ENCODE peak calls at places on chromosomes 7 and 10, in seven cellular contexts. One of them, this sample, is unnamed. For H3K4me1, the result is how much of the 10 kb centered on the place peaks cover.

GRCh38 chr10:23438547-23439451 is at the start of gene OTUD1:
- DNase-seq in body of pancreas: peak
- DNase-seq in upper lobe of right lung: peak
- DNase-seq in right lobe of liver: peak
- DNase-seq in lung: peak
- DNase-seq in sigmoid colon: peak
- DNase-seq in CD8-positive, alpha-beta memory T cell: peak
- DNase-seq in this sample: peak

GRCh38 chr7:53900856-53901528 is 641.2 kb upstream of the VSTM2A start:
- DNase-seq in sigmoid colon: no peak
- DNase-seq in lung: no peak
- DNase-seq in upper lobe of right lung: no peak
- DNase-seq in CD8-positive, alpha-beta memory T cell: no peak
- DNase-seq in right lobe of liver: no peak
- DNase-seq in body of pancreas: no peak
- DNase-seq in this sample: no peak

GRCh38 chr7:44824894-44825526 is 22.9 kb downstream of the H2AZ2 start:
- DNase-seq in right lobe of liver: no peak
- DNase-seq in sigmoid colon: no peak
- DNase-seq in lung: no peak
- DNase-seq in CD8-positive, alpha-beta memory T cell: no peak
- DNase-seq in body of pancreas: no peak
- DNase-seq in upper lobe of right lung: no peak
- DNase-seq in this sample: no peak

GRCh38 chr7:2821161-2821841 is 22.8 kb downstream of the GNA12 start:
- DNase-seq in right lobe of liver: peak
- DNase-seq in body of pancreas: peak
- DNase-seq in CD8-positive, alpha-beta memory T cell: no peak
- DNase-seq in upper lobe of right lung: no peak
- DNase-seq in lung: no peak
- DNase-seq in sigmoid colon: peak
- DNase-seq in this sample: peak

GRCh38 chr7:122756860-122757259 is 54.1 kb upstream of the RNF148 start:
- DNase-seq in sigmoid colon: no peak
- DNase-seq in right lobe of liver: no peak
- DNase-seq in lung: no peak
- DNase-seq in upper lobe of right lung: no peak
- DNase-seq in body of pancreas: no peak
- DNase-seq in CD8-positive, alpha-beta memory T cell: no peak
- DNase-seq in this sample: no peak

GRCh38 chr7:148368562-148368961 is 222.0 kb upstream of the C7orf33 start:
- DNase-seq in sigmoid colon: no peak
- DNase-seq in CD8-positive, alpha-beta memory T cell: no peak
- DNase-seq in right lobe of liver: no peak
- DNase-seq in upper lobe of right lung: no peak
- DNase-seq in lung: no peak
- DNase-seq in body of pancreas: no peak
- DNase-seq in this sample: no peak

GRCh38 chr7:34430456-34430855 is 227.6 kb upstream of the NPSR1 start:
- DNase-seq in body of pancreas: no peak
- DNase-seq in CD8-positive, alpha-beta memory T cell: no peak
- DNase-seq in right lobe of liver: no peak
- DNase-seq in upper lobe of right lung: no peak
- DNase-seq in sigmoid colon: no peak
- DNase-seq in lung: no peak
- DNase-seq in this sample: no peak

GRCh38 chr7:33039905-33040292 is 22.7 kb downstream of the NT5C3A start:
- DNase-seq in upper lobe of right lung: no peak
- DNase-seq in body of pancreas: no peak
- DNase-seq in CD8-positive, alpha-beta memory T cell: no peak
- DNase-seq in sigmoid colon: no peak
- DNase-seq in lung: no peak
- DNase-seq in right lobe of liver: no peak
- DNase-seq in this sample: no peak

GRCh38 chr7:127769696-127770400 is 117.9 kb downstream of the SND1 start:
- DNase-seq in right lobe of liver: no peak
- DNase-seq in lung: no peak
- DNase-seq in sigmoid colon: no peak
- DNase-seq in upper lobe of right lung: no peak
- DNase-seq in body of pancreas: no peak
- DNase-seq in CD8-positive, alpha-beta memory T cell: no peak
- DNase-seq in this sample: peak

GRCh38 chr7:152383341-152384234 is 52.2 kb downstream of the KMT2C start:
- DNase-seq in lung: no peak
- DNase-seq in right lobe of liver: no peak
- DNase-seq in CD8-positive, alpha-beta memory T cell: no peak
- DNase-seq in upper lobe of right lung: no peak
- DNase-seq in sigmoid colon: no peak
- DNase-seq in body of pancreas: no peak
- DNase-seq in this sample: no peak

GRCh38 chr10:93566435-93567276 is at the start of gene FFAR4:
- DNase-seq in body of pancreas: peak
- DNase-seq in sigmoid colon: peak
- DNase-seq in upper lobe of right lung: peak
- DNase-seq in right lobe of liver: no peak
- DNase-seq in CD8-positive, alpha-beta memory T cell: no peak
- DNase-seq in lung: no peak
- DNase-seq in this sample: no peak

GRCh38 chr7:79789584-79790345 is 336.3 kb upstream of the MAGI2 start:
- DNase-seq in CD8-positive, alpha-beta memory T cell: no peak
- DNase-seq in right lobe of liver: no peak
- DNase-seq in body of pancreas: no peak
- DNase-seq in lung: no peak
- DNase-seq in sigmoid colon: no peak
- DNase-seq in upper lobe of right lung: no peak
- DNase-seq in this sample: no peak

GRCh38 chr7:137755846-137756685 is 90.7 kb downstream of the DGKI start:
- DNase-seq in lung: no peak
- DNase-seq in CD8-positive, alpha-beta memory T cell: no peak
- DNase-seq in right lobe of liver: no peak
- DNase-seq in body of pancreas: no peak
- DNase-seq in sigmoid colon: no peak
- DNase-seq in upper lobe of right lung: no peak
- DNase-seq in this sample: no peak

GRCh38 chr10:70442332-70442988 is 979 bp upstream of the NODAL start:
- DNase-seq in right lobe of liver: no peak
- DNase-seq in body of pancreas: no peak
- DNase-seq in lung: no peak
- DNase-seq in upper lobe of right lung: no peak
- DNase-seq in CD8-positive, alpha-beta memory T cell: no peak
- DNase-seq in sigmoid colon: no peak
- DNase-seq in this sample: no peak

GRCh38 chr10:79226391-79227245 is 120.7 kb upstream of the PPIF start:
- DNase-seq in CD8-positive, alpha-beta memory T cell: no peak
- DNase-seq in right lobe of liver: no peak
- DNase-seq in lung: no peak
- DNase-seq in body of pancreas: no peak
- DNase-seq in upper lobe of right lung: no peak
- DNase-seq in sigmoid colon: no peak
- DNase-seq in this sample: no peak

DNA sequence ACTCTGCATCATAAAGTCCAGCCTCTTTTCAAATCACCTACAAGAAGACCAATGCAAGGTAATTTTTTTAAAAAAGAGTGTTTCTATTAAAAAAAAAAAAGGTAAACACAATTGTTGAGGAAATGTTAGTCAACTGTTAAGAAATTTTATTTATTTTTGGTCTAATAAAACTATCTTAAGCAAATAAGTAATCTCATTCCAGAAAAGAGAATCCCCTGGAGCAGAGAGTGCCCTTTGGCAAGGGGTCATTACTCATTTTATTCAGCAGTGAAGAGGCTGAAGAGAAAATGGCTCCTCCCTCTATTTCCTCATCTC is 63.4 kb upstream of the GSDME start:
- DNase-seq in lung: peak
- DNase-seq in CD8-positive, alpha-beta memory T cell: no peak
- DNase-seq in body of pancreas: no peak
- DNase-seq in upper lobe of right lung: no peak
- DNase-seq in right lobe of liver: no peak
- DNase-seq in sigmoid colon: no peak
- DNase-seq in this sample: no peak
- H3K4me1 ChIP-seq in lung: under half
- H3K4me1 ChIP-seq in CD8-positive, alpha-beta memory T cell: under half
- H3K4me1 ChIP-seq in body of pancreas: under half
- H3K4me1 ChIP-seq in upper lobe of right lung: under half
- H3K4me1 ChIP-seq in right lobe of liver: under half
- H3K4me1 ChIP-seq in sigmoid colon: under half
- H3K4me1 ChIP-seq in this sample: under half

GRCh38 chr7:129334473-129334872 is 99.8 kb upstream of the STRIP2 start:
- DNase-seq in upper lobe of right lung: no peak
- DNase-seq in body of pancreas: no peak
- DNase-seq in lung: no peak
- DNase-seq in sigmoid colon: no peak
- DNase-seq in CD8-positive, alpha-beta memory T cell: no peak
- DNase-seq in right lobe of liver: no peak
- DNase-seq in this sample: no peak

GRCh38 chr7:129327076-129327475 is 102.2 kb downstream of the AHCYL2 start:
- DNase-seq in body of pancreas: no peak
- DNase-seq in right lobe of liver: no peak
- DNase-seq in upper lobe of right lung: no peak
- DNase-seq in sigmoid colon: no peak
- DNase-seq in lung: no peak
- DNase-seq in CD8-positive, alpha-beta memory T cell: no peak
- DNase-seq in this sample: no peak

GRCh38 chr7:129338450-129338849 is 95.8 kb upstream of the STRIP2 start:
- DNase-seq in body of pancreas: no peak
- DNase-seq in upper lobe of right lung: no peak
- DNase-seq in lung: no peak
- DNase-seq in CD8-positive, alpha-beta memory T cell: no peak
- DNase-seq in sigmoid colon: no peak
- DNase-seq in right lobe of liver: no peak
- DNase-seq in this sample: no peak

DNA sequence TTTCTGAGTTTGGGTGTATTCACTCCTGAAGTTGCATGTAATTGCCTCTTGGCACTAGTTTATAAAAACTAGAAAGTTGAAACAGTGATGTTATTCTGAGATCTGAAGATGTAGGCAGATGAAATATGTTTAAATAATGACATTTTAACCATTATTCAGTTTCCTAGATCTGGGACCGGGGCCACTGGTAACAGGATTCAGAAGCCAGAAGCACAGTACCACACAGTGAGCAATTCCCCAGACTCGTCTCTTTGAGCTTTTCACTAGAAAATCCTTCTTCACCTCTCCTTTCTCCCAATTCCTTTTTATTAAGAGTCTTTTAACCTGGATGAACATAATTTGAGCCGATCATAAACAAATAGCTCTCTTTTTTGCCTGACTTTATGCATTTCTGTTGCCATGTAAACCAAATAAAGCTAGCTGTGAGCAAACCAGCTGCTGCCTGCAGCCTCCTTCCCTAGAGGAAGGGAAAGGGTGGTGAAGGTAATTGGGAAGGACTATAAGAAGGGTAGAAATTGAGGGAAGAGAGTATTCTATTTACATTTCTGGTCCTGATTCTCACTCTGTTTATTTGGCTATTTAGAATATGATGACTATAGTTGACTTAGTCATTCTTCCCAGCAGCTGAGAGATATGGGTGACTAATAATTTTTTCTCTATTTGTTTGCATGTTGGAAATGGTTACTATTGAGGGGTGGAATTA is 101.7 kb upstream of the STRIP2 start:
- DNase-seq in CD8-positive, alpha-beta memory T cell: no peak
- DNase-seq in lung: no peak
- DNase-seq in body of pancreas: no peak
- DNase-seq in upper lobe of right lung: no peak
- DNase-seq in sigmoid colon: no peak
- DNase-seq in right lobe of liver: no peak
- DNase-seq in this sample: peak
- H3K27ac ChIP-seq in CD8-positive, alpha-beta memory T cell: no peak
- H3K27ac ChIP-seq in lung: no peak
- H3K27ac ChIP-seq in body of pancreas: no peak
- H3K27ac ChIP-seq in upper lobe of right lung: no peak
- H3K27ac ChIP-seq in sigmoid colon: no peak
- H3K27ac ChIP-seq in right lobe of liver: no peak
- H3K27ac ChIP-seq in this sample: peak

DNA sequence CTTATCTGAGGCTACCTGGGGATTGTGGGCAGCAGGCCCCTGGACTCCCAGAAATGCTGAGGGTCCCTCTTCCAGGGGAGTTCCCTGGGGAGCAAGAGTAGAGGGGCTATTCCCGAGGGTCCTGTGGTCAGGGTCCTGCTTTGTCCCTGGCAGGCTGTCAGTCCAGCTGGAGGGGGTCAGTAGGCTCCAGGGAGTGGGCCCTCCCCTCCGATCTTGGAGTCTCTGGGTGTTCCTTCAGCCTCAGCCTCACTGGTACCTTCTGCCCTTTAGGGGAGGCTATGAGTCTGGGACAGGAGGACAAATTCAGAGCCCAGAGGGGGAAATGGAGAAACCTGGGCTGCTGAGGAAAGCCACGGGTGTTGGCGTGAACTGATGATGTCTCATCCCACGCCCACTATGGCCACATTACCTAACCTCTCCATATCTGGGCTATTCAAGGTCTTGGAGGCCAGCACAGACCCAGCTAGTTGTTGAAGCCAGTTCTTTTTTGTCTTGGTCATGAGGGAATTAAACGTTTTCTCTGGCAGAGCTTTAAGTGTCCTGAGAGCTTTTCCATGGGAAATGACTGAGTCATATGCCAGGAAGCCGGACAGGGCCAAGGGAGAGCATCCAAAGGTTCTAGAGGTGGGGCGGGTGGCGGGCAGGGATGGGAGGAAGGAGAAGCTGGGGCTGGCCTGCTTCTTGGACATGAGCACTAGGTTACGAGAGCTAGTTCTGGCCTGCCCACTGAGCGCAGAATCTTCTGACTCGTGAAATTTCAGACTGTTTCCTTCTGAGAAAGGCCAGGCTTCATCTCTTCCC is 6.2 kb downstream of the CALHM2 start:
- DNase-seq in sigmoid colon: peak
- DNase-seq in lung: peak
- DNase-seq in right lobe of liver: no peak
- DNase-seq in CD8-positive, alpha-beta memory T cell: no peak
- DNase-seq in upper lobe of right lung: no peak
- DNase-seq in body of pancreas: peak
- DNase-seq in this sample: no peak
- H3K4me3 ChIP-seq in sigmoid colon: no peak
- H3K4me3 ChIP-seq in lung: no peak
- H3K4me3 ChIP-seq in right lobe of liver: no peak
- H3K4me3 ChIP-seq in CD8-positive, alpha-beta memory T cell: no peak
- H3K4me3 ChIP-seq in upper lobe of right lung: no peak
- H3K4me3 ChIP-seq in body of pancreas: no peak
- H3K4me3 ChIP-seq in this sample: no peak

DNA sequence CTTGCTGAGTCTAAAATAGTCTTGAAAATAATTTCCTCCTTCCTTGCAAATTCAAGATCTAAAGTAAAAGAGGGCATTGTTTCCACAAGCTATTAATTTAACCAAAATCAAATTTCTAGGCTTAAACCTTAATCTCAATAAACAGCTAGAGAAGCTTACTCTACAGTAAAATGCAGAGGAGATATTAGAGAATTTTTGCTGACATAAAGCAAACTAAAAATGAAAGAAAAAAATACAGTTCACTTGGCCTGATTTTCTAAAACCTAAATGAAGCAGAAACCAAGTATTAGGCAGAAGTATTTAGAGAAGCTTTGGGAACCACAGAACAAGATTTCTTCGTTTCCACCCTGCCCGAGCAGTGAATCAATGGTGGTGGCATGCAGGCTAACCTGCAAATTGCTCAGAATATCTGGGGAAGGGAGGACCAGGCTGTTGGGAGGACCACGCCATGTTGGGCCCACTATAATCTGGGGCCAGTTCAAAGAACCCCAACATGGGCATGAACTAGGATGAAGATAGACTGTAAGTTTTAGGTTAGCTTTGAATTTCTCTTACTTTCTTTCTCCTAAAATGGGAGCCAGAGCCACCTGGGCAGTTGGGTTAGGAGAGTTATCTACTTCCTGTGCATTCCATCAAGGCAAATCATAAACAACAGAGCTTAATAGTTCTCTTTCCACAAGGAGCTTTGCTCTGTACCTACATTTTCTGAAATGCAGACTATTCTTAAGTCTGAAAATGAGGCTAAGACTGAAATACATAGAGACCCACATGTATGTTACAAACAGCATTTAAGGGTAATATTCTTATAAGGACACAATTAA is 4.1 kb downstream of the LAMB1 start:
- DNase-seq in body of pancreas: no peak
- DNase-seq in sigmoid colon: no peak
- DNase-seq in right lobe of liver: no peak
- DNase-seq in lung: no peak
- DNase-seq in CD8-positive, alpha-beta memory T cell: no peak
- DNase-seq in upper lobe of right lung: no peak
- DNase-seq in this sample: no peak
- H3K4me1 ChIP-seq in body of pancreas: half or more
- H3K4me1 ChIP-seq in sigmoid colon: under half
- H3K4me1 ChIP-seq in right lobe of liver: under half
- H3K4me1 ChIP-seq in lung: under half
- H3K4me1 ChIP-seq in CD8-positive, alpha-beta memory T cell: under half
- H3K4me1 ChIP-seq in upper lobe of right lung: under half
- H3K4me1 ChIP-seq in this sample: half or more